ENCODE peak calls at places on chromosomes 5 and 9, in six cellular contexts. F is stomach, G is heart right ventricle, V is A549, A is ovary, K is spleen. S is an unnamed sample.

GRCh38 chr5:170151105-170151831 is 45.6 kb downstream of the FOXI1 start:
- DNase-seq in G (peak), K (no peak), V (peak), F (no peak), A (no peak), S (no peak)

GRCh38 chr9:95725045-95725444 is 150.4 kb upstream of the ERCC6L2 start:
- DNase-seq in A (no peak), K (no peak), G (no peak), F (no peak), V (no peak), S (no peak)

GRCh38 chr5:112711436-112711835 is 26.2 kb upstream of the APC start:
- DNase-seq in G (no peak), A (no peak), K (no peak), F (no peak), V (no peak), S (no peak)

GRCh38 chr5:79793304-79793703 is 103.7 kb downstream of the CMYA5 start:
- DNase-seq in K (no peak), A (no peak), V (no peak), F (no peak), G (no peak), S (no peak)

GRCh38 chr5:169848271-169848670 is 132.0 kb downstream of the INSYN2B start:
- DNase-seq in K (no peak), V (no peak), A (no peak), G (no peak), F (no peak), S (no peak)

GRCh38 chr5:102670224-102670836 is 84.8 kb upstream of the PAM start:
- DNase-seq in K (no peak), F (no peak), A (no peak), V (peak), G (peak), S (peak)

GRCh38 chr5:36494756-36495637 is 111.4 kb upstream of the SLC1A3 start:
- DNase-seq in K (no peak), G (no peak), F (no peak), V (no peak), A (no peak), S (no peak)

GRCh38 chr5:94849821-94850736 is 231.6 kb downstream of the SLF1 start:
- DNase-seq in F (no peak), A (no peak), K (no peak), G (no peak), V (peak), S (peak)

GRCh38 chr5:75242067-75242466 is 5.4 kb upstream of the ANKRD31 start:
- DNase-seq in G (no peak), A (no peak), K (no peak), V (no peak), F (no peak), S (no peak)

GRCh38 chr5:147349241-147349640 is 114.4 kb downstream of the STK32A start:
- DNase-seq in K (no peak), A (no peak), F (no peak), G (no peak), V (no peak), S (no peak)

GRCh38 chr5:95959051-95959963 is 2.3 kb downstream of the ELL2 start:
- DNase-seq in K (no peak), F (no peak), A (no peak), G (no peak), V (no peak), S (peak)

GRCh38 chr5:60546157-60546556 is 153.8 kb downstream of the DEPDC1B start:
- DNase-seq in F (no peak), V (no peak), K (no peak), A (no peak), G (no peak), S (no peak)

GRCh38 chr5:157920828-157921170 is 61.9 kb upstream of the CLINT1 start:
- DNase-seq in G (no peak), F (no peak), A (no peak), K (no peak), V (no peak), S (no peak)

GRCh38 chr5:157917909-157918809 is 59.2 kb upstream of the CLINT1 start:
- DNase-seq in V (peak), A (peak), K (peak), G (peak), F (peak), S (peak)

GRCh38 chr5:157914389-157914788 is 55.4 kb upstream of the CLINT1 start:
- DNase-seq in F (no peak), A (no peak), V (no peak), K (no peak), G (no peak), S (no peak)

GRCh38 chr5:157915638-157916037 is 56.7 kb upstream of the CLINT1 start:
- DNase-seq in F (peak), V (peak), A (peak), K (peak), G (peak), S (peak)

GRCh38 chr5:157918811-157919742 is 60.1 kb upstream of the CLINT1 start:
- DNase-seq in V (peak), G (no peak), F (peak), K (no peak), A (no peak), S (no peak)
- H3K4me3 ChIP-seq in V (no peak), G (no peak), F (peak), K (no peak), A (no peak), S (no peak)

DNA sequence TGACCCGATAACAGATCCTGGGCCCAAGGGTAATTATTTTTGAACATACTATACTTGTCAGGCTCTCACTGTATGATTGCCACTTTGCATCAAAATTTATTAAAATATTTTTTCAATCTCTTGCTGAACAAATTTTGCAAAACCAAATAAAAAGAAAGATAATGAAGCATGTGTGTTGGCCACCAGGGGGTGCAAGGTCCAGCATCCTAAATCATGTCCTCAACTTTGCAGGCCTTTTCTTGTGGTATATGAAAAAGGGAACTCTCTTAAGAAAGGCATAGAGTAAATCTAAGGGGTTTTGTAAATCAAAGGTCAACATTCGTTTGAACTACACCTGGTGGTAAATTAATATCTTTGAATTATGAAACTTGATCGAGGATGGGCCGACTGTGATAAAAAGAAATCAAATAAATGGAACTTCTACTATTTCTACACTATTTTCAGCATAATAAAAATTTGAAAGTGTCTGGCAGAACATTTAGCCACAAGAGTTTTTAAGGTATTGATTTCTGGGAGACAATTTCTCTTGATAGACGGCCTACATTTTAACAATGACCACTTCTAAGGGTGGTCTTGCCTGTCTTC is 676.5 kb downstream of the DMRTA1 start:
- DNase-seq in A (no peak), V (peak), K (no peak), G (no peak), F (no peak), S (no peak)
- TF ChIP-seq CTCF in A (no peak), V (peak), K (no peak), G (peak), F (no peak), S (no peak)

GRCh38 chr5:142621227-142621626 is 64.7 kb downstream of the FGF1 start:
- DNase-seq in K (no peak), V (no peak), F (no peak), A (no peak), G (no peak), S (no peak)
- H3K4me3 ChIP-seq in K (no peak), V (no peak), F (no peak), A (no peak), G (no peak), S (no peak)

GRCh38 chr5:54385994-54386393 is 69.5 kb upstream of the HSPB3 start:
- DNase-seq in A (no peak), F (no peak), G (no peak), K (no peak), V (no peak), S (no peak)
- TF ChIP-seq CTCF in A (no peak), F (no peak), G (no peak), K (no peak), V (no peak), S (no peak)

DNA sequence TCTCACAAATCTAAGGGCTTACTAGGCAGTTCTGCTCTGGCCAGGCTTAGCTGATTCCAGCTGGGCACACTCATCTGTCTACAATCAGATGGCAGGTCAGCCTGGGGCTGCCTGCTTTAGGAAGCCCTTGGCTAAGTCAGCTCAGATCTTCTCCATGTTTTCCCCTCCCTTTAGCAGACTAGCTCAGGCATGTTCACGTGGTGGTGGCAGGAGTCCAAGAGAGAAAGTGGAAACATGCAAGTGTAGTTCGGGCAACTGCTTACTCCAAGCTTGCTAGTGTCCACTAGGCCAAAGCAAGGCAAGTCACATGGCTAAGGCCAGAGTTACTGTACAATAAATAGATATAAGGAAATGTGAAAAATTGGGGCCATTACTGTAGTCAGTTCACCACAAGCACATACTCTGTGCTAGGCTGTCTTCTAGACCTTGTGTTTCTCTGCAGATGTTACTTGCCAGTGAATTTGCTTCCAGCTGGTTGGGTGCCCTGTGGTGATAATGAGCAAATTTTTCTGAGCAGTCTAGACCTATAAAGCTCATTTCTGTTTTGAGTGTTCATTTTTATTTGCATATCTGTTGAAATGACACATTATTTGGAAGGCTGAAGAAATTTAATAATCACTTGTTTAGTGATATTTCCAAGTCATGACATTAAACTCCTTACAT is 38.3 kb downstream of the RECK start:
- DNase-seq in K (no peak), F (peak), V (peak), A (peak), G (peak), S (peak)
- H3K4me3 ChIP-seq in K (no peak), F (no peak), V (no peak), A (no peak), G (no peak), S (no peak)

DNA sequence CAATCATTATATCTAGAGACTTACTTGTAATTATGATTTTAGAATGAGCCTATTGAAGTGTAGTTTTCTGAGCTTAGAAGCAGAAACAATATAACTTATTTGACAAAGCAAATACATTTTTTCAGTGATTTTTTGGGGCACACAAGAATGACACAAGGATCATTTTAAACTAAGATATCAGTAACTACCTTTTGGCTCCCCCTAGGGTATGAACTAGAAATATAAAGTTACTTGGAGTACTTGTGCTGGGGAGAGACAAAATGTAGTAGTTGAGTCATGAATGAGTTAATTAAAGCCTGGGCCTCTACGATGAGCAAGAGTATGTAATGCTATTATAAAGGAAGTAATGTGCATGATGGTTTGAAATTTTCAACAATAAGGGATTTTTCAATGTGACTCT is 1244.1 kb upstream of the ACO1 start:
- DNase-seq in V (peak), F (no peak), A (no peak), K (no peak), G (no peak), S (peak)
- TF ChIP-seq CTCF in V (peak), F (no peak), A (no peak), K (no peak), G (no peak), S (peak)

GRCh38 chr9:124017064-124017928 is 5.7 kb downstream of the LHX2 start:
- DNase-seq in V (no peak), F (no peak), G (no peak), K (no peak), A (no peak), S (no peak)
- H3K4me3 ChIP-seq in V (no peak), F (peak), G (no peak), K (no peak), A (no peak), S (no peak)